ENCODE peak calls at places on chromosomes 4 and X, in ten cellular contexts. T is natural killer cell; B is OCI-LY7; F is HL-60; H is cardiac muscle cell; P is stimulated activated naive CD8-positive, alpha-beta T cell treated with anti-CD3 and anti-CD28 coated beads, Interleukin-15, Interleukin-2, amounts not matched to agents 100 U/mL and 50 U/mL, for 24 hours; G is endodermal cell; M is A549; A is amniotic stem cell; D is endothelial cell. S is an unnamed sample.
A peak's percentile ranks its signal among the peaks of the same experiment; 100 is the strongest.

GRCh38 chr4:166657261-166657660 is 577.0 kb downstream of the SPOCK3 start:
- DNase-seq in T (no peak), B (no peak), F (no peak), H (peak; percentile 37), P (no peak), G (no peak), M (no peak), A (peak; percentile 1), D (no peak), S (no peak)

GRCh38 chr4:182449186-182449880 is 206.1 kb downstream of the TENM3 start:
- DNase-seq in T (no peak), B (no peak), F (no peak), H (no peak), P (no peak), G (no peak), M (peak; percentile 15), A (no peak), D (peak; percentile 61), S (peak; percentile 3)

GRCh38 chr4:163744861-163745260 is 250.4 kb downstream of the TMA16 start:
- DNase-seq in T (no peak), B (peak; percentile 4), F (no peak), H (no peak), P (no peak), G (no peak), M (no peak), A (no peak), D (no peak), S (no peak)

GRCh38 chr4:116636917-116637316 is 448.5 kb downstream of the TRAM1L1 start:
- DNase-seq in T (no peak), B (peak; percentile 72), F (no peak), H (no peak), P (no peak), G (no peak), M (no peak), A (no peak), D (no peak), S (no peak)

GRCh38 chr4:122329876-122330595 is 48.8 kb upstream of the ADAD1 start:
- DNase-seq in T (no peak), B (no peak), F (no peak), H (peak; percentile 21), P (no peak), G (no peak), M (no peak), A (no peak), D (no peak), S (no peak)

GRCh38 chrX:68997911-68998310 is 167.3 kb downstream of the PJA1 start:
- DNase-seq in T (no peak), B (no peak), F (no peak), H (peak; percentile 88), P (no peak), G (no peak), M (no peak), A (no peak), D (no peak), S (no peak)

GRCh38 chrX:17707731-17708130 is 29.6 kb upstream of the SCML1 start:
- DNase-seq in T (no peak), B (no peak), F (no peak), H (no peak), P (no peak), G (no peak), M (no peak), A (no peak), D (no peak), S (no peak)

GRCh38 chr4:150280081-150280950 is 202.1 kb downstream of the DCLK2 start:
- DNase-seq in T (no peak), B (no peak), F (peak; percentile 33), H (peak; percentile 83), P (no peak), G (peak; percentile 45), M (no peak), A (peak; percentile 68), D (no peak), S (no peak)

GRCh38 chr4:185359767-185360446 is 35.8 kb downstream of the LRP2BP start:
- DNase-seq in T (no peak), B (no peak), F (no peak), H (peak; percentile 34), P (no peak), G (no peak), M (no peak), A (no peak), D (no peak), S (no peak)

GRCh38 chr4:111323496-111323895 is 700.6 kb upstream of the PITX2 start:
- DNase-seq in T (no peak), B (no peak), F (no peak), H (peak; percentile 41), P (no peak), G (no peak), M (no peak), A (no peak), D (no peak), S (no peak)

GRCh38 chr4:14711259-14711658 is 291.0 kb upstream of the CPEB2 start:
- DNase-seq in T (no peak), B (no peak), F (no peak), H (no peak), P (no peak), G (no peak), M (no peak), A (no peak), D (no peak), S (no peak)

GRCh38 chr4:45284400-45285085 is 558.2 kb upstream of the GNPDA2 start:
- DNase-seq in T (no peak), B (no peak), F (no peak), H (no peak), P (no peak), G (no peak), M (no peak), A (no peak), D (no peak), S (no peak)

GRCh38 chr4:47669946-47670345 is 167.9 kb downstream of the CORIN start:
- DNase-seq in T (no peak), B (no peak), F (no peak), H (no peak), P (no peak), G (no peak), M (no peak), A (no peak), D (no peak), S (no peak)

GRCh38 chrX:63919081-63919480 is 134.1 kb upstream of the ARHGEF9 start:
- DNase-seq in T (no peak), B (no peak), F (no peak), H (no peak), P (no peak), G (no peak), M (no peak), A (no peak), D (no peak), S (no peak)

GRCh38 chrX:130702867-130703707 is 199.9 kb downstream of the ENOX2 start:
- DNase-seq in T (no peak), B (no peak), F (no peak), H (no peak), P (no peak), G (no peak), M (no peak), A (no peak), D (no peak), S (no peak)

GRCh38 chrX:154890990-154891639 is 5.0 kb downstream of the F8A1 start:
- DNase-seq in T (no peak), B (no peak), F (no peak), H (no peak), P (no peak), G (no peak), M (no peak), A (no peak), D (no peak), S (no peak)

GRCh38 chrX:6644411-6644810 is 109.5 kb upstream of the VCX3A start:
- DNase-seq in T (no peak), B (peak; percentile 1), F (peak; percentile 1), H (no peak), P (peak; percentile 2), G (peak; percentile 41), M (no peak), A (no peak), D (no peak), S (no peak)

GRCh38 chr4:25792200-25792791 is 70.5 kb downstream of the SEL1L3 start:
- DNase-seq in T (no peak), B (peak; percentile 40), F (peak; percentile 26), H (peak; percentile 29), P (peak; percentile 28), G (peak; percentile 87), M (peak; percentile 38), A (no peak), D (peak; percentile 58), S (peak; percentile 78)

S was measured in small intestine.